ENCODE peak calls at places on chromosomes 5 and 9, in four cellular contexts. K is mesenchymal stem cell, V is IMR-90, T is H9. C is an unnamed sample.

GRCh38 chr5:151037561-151038291 is 17.3 kb downstream of the GPX3 start:
- DNase-seq in V (peak; percentile 75), K (peak; percentile 80), T (no peak), C (no peak)

GRCh38 chr9:100411472-100412270 is 15.3 kb upstream of the MSANTD3 start:
- DNase-seq in K (peak; percentile 91), V (peak; percentile 85), T (peak; percentile 96), C (peak; percentile 96)

GRCh38 chr5:96733771-96734498 is 71.8 kb downstream of the CAST start:
- DNase-seq in V (peak; percentile 35), T (peak; percentile 43), K (no peak), C (peak; percentile 42)

GRCh38 chr9:6625363-6625762 is 20.2 kb downstream of the GLDC start:
- DNase-seq in K (no peak), V (no peak), T (no peak), C (peak; percentile 56)

GRCh38 chr9:70921126-70921525 is 200.3 kb downstream of the TRPM3 start:
- DNase-seq in V (peak; percentile 64), T (no peak), K (peak; percentile 3), C (peak; percentile 64)

GRCh38 chr5:128274441-128274840 is 190.9 kb downstream of the SLC12A2 start:
- DNase-seq in V (no peak), T (no peak), K (no peak), C (no peak)

GRCh38 chr5:93677344-93678021 is 63.9 kb downstream of the POU5F2 start:
- DNase-seq in V (peak; percentile 95), K (peak; percentile 92), T (peak; percentile 71), C (peak; percentile 79)

GRCh38 chr5:179373101-179373934 is 28.1 kb upstream of the ADAMTS2 start:
- DNase-seq in T (peak; percentile 76), K (no peak), V (no peak), C (peak; percentile 6)

GRCh38 chr9:121895836-121896544 is 197.1 kb downstream of the TTLL11 start:
- DNase-seq in K (no peak), V (peak; percentile 71), T (no peak), C (peak; percentile 51)

GRCh38 chr9:134643306-134643705 is 1.7 kb downstream of the COL5A1 start:
- DNase-seq in T (no peak), K (peak; percentile 51), V (peak; percentile 45), C (no peak)

GRCh38 chr5:138755084-138755748 is 2.0 kb downstream of the CTNNA1 start:
- DNase-seq in K (no peak), V (no peak), T (no peak), C (no peak)

GRCh38 chr5:68730220-68731010 is 363.4 kb upstream of the SLC30A5 start:
- DNase-seq in T (no peak), K (peak; percentile 77), V (peak; percentile 75), C (peak; percentile 39)

GRCh38 chr9:99103505-99103904 is 1.4 kb upstream of the TGFBR1 start:
- DNase-seq in T (peak; percentile 36), K (peak; percentile 54), V (peak; percentile 9), C (peak; percentile 42)

GRCh38 chr5:177502886-177503285 is 5.5 kb upstream of the PDLIM7 start:
- DNase-seq in V (no peak), T (no peak), K (no peak), C (no peak)

GRCh38 chr5:177505075-177505474 is 4.6 kb downstream of the DOK3 start:
- DNase-seq in K (no peak), V (no peak), T (no peak), C (no peak)

GRCh38 chr5:177501874-177502678 is 4.7 kb upstream of the PDLIM7 start:
- DNase-seq in T (no peak), K (no peak), V (no peak), C (no peak)

GRCh38 chr5:177503351-177504085 is 6.1 kb downstream of the DOK3 start:
- DNase-seq in T (no peak), V (no peak), K (no peak), C (no peak)

DNA sequence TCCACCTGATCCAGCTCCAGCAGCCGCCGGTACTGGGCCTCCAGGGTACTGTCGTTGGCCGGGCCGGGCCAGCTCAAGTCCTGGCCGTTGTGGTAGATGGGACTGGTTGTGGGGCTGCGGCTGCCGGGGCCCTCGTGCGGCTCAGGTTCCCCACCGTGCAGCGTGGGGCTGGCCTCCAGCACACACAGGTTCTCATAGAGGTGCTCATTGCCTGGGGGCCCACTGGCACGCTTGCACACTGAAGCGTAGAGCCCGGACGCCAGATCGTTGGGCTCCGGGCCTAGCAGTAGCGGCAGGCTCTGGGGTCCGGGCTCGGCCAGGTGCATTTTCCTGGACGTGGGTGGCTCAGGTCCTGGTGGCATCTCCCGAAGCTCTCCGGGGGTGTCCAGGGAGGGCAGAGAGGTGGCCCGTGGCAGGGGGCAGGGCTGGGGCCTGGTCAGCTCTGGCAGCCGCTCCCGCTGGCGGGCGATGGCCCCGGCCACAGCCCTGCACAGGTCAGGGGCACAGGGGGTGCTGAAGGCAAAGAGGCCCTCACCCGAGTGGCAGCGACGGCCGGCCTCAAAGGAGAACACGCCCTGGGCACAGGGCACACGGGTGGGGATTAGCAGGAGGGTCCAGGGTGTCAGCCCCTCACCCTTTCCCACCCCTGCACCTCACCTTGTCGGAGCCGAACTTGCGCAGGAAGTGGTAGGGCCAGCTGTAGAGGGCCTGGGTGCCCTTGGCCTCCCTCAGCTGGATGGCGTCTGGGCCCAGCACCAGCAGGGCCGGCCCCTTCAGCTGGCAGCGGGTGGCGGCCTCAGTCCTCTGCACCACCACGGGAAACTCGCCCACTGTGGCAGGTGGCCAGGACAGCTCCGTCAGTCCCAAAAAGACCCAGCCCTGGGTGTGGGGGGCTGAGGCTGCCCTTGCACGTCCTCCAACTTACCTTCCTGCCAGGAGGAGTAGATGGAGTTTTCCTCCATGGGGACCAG is 5.3 kb downstream of the DOK3 start:
- DNase-seq in T (no peak), K (no peak), V (no peak), C (no peak)
- H3K23ac ChIP-seq in T (no peak overlapping the region), K (no peak overlapping the region), V (no peak overlapping the region), C (no peak overlapping the region)

GRCh38 chr9:38009990-38010389 is 59.0 kb downstream of the SHB start:
- DNase-seq in T (no peak), K (no peak), V (no peak), C (no peak)
- H3K27ac ChIP-seq in T (no peak overlapping the region), K (peak overlapping the region; percentile 6), V (no peak overlapping the region), C (no peak overlapping the region)

DNA sequence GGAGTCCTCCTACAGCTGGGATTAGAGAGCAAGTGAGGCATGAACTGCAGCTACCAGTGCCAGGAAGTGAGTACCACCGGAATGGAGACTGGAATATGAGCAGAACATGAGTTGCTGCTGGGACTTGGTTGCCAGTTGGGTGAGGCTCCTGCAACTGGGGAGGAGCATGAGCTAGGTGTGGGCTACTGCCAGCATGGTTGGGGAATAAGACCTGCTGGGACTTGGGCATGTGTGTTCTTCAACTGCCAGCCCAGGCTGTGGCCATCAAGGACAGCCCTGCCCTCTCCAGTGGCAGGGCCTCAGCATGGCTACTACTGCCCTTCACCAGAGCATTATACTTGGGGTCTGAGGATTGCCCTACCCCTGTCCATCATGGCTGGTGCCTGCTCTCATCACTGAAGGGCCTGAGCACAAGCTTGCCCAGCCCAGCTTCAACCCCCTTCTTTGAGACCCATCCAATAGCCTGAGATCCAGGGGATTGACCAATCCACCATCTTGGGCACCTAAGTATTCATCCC is 665.0 kb downstream of the ELAVL2 start:
- DNase-seq in V (no peak), T (no peak), K (no peak), C (no peak)
- H3K23ac ChIP-seq in V (no peak overlapping the region), T (no peak overlapping the region), K (no peak overlapping the region), C (no peak overlapping the region)

GRCh38 chr5:108381955-108382783 is at the start of gene FBXL17:
- DNase-seq in K (peak; percentile 97), T (peak; percentile 98), V (peak; percentile 90), C (peak; percentile 98)

GRCh38 chr5:108381034-108381954 is 604 bp downstream of the FBXL17 start:
- DNase-seq in K (peak; percentile 70), T (no peak), V (peak; percentile 63), C (peak; percentile 78)

GRCh38 chr5:108382784-108383358 is 973 bp upstream of the FBXL17 start:
- DNase-seq in K (peak; percentile 67), V (peak; percentile 44), T (no peak), C (peak; percentile 31)

GRCh38 chr5:108380531-108381021 is 1.3 kb downstream of the FBXL17 start:
- DNase-seq in K (peak; percentile 69), T (peak; percentile 72), V (peak; percentile 13), C (peak; percentile 67)

DNA sequence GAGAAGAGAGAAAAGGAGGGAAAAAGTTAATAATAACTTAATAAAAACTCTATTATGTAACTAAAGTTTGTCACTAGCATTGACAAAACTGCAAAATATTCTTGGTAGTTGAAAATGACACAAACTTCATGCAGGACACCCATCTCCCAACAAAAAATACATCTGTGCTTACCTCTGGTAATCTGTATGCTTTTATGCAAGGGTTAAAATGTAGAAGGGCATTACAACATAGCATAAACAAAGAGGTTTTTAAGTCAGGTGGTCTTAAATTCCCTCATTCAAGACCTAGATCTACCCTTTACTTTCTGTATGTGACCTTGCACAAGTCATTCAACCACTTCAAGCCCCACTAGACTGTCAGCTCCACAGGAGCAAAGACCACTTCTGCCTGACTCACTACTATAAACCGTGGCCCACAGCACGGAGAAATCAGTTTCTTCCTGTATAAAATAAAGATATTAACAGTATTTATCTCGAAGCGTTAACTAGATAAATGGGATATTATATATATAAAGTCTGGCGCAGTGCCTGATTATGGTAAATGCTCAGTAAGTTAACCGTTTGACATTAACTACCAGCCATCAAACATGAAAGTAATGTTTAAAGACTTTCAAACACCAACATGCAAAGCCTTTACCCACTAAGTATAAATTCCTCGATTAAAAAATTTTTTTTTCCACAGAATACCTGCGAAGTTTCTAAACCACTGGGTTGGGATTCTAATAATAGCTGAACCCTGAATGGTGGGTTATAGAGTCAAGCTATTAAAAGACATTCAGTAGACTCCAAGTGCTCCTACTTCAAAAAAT is 2.0 kb downstream of the FBXL17 start:
- DNase-seq in T (no peak), K (peak; percentile 53), V (peak; percentile 31), C (no peak)
- H3K27ac ChIP-seq in T (no peak overlapping the region), K (no peak overlapping the region), V (no peak overlapping the region), C (no peak overlapping the region)